ENCODE peak calls at places on chromosomes 13 and 19, in six cellular contexts. J is pancreas, L is dorsolateral prefrontal cortex, H is A673, Y is Peyer's patch, S is tibial artery. X is an unnamed sample. For H3K27me3, the result is how much of the 10 kb centered on the place peaks cover.

GRCh38 chr19:42066075-42066754 is 3.8 kb downstream of the GRIK5 start:
- DNase-seq in L (peak), Y (no peak), H (peak), J (no peak), S (no peak), X (no peak)

GRCh38 chr13:57409121-57409520 is 222.4 kb upstream of the PCDH17 start:
- DNase-seq in J (no peak), H (no peak), S (no peak), L (no peak), Y (no peak), X (no peak)

GRCh38 chr13:42525035-42525504 is 48.9 kb upstream of the TNFSF11 start:
- DNase-seq in S (no peak), H (no peak), L (no peak), J (no peak), Y (no peak), X (no peak)

GRCh38 chr19:13909430-13909829 is 3.4 kb downstream of the CC2D1A start:
- DNase-seq in L (no peak), Y (peak), J (peak), H (no peak), S (no peak), X (no peak)

GRCh38 chr19:36528921-36529518 is 949 bp upstream of the ZNF260 start:
- DNase-seq in S (no peak), J (no peak), H (peak), L (no peak), Y (no peak), X (no peak)

GRCh38 chr19:610801-611505 is 21.3 kb downstream of the HCN2 start:
- DNase-seq in Y (no peak), H (peak), S (no peak), J (no peak), L (no peak), X (no peak)

GRCh38 chr13:93558637-93559036 is 332.0 kb downstream of the GPC6 start:
- DNase-seq in L (no peak), Y (no peak), H (no peak), S (no peak), J (no peak), X (no peak)

GRCh38 chr13:103884139-103884723 is 818.0 kb upstream of the SLC10A2 start:
- DNase-seq in J (no peak), Y (no peak), S (no peak), L (no peak), H (no peak), X (no peak)

GRCh38 chr19:1354496-1355257 is 29.0 kb upstream of the NDUFS7 start:
- DNase-seq in J (peak), S (peak), H (peak), L (peak), Y (peak), X (peak)

GRCh38 chr13:113646376-113646775 is 11.6 kb downstream of the ATP4B start:
- DNase-seq in H (peak), Y (peak), L (peak), S (peak), J (no peak), X (no peak)

GRCh38 chr13:110125613-110126272 is 181.2 kb downstream of the COL4A1 start:
- DNase-seq in H (no peak), Y (no peak), S (no peak), J (no peak), L (no peak), X (no peak)

GRCh38 chr19:33568706-33569105 is 47.1 kb upstream of the PEPD start:
- DNase-seq in S (no peak), Y (no peak), J (no peak), L (no peak), H (no peak), X (no peak)

GRCh38 chr13:99258210-99258860 is at the start of gene GPR18:
- DNase-seq in H (peak), S (no peak), J (no peak), Y (no peak), L (no peak), X (no peak)

GRCh38 chr13:46588019-46588418 is 35.0 kb downstream of the LRCH1 start:
- DNase-seq in H (no peak), Y (no peak), S (no peak), J (no peak), L (no peak), X (no peak)

GRCh38 chr19:33700408-33700757 is 78.6 kb downstream of the CHST8 start:
- DNase-seq in S (no peak), J (no peak), H (no peak), L (peak), Y (no peak), X (no peak)

GRCh38 chr19:4454952-4455738 is 2.4 kb downstream of the UBXN6 start:
- DNase-seq in L (no peak), S (no peak), H (no peak), J (no peak), Y (no peak), X (no peak)

GRCh38 chr19:6427131-6427530 is 2.5 kb upstream of the KHSRP start:
- DNase-seq in J (no peak), Y (no peak), H (no peak), L (no peak), S (no peak), X (no peak)

GRCh38 chr19:32498641-32499200 is 82.3 kb upstream of the PDCD5 start:
- DNase-seq in L (no peak), H (no peak), J (no peak), S (no peak), Y (no peak), X (no peak)

GRCh38 chr13:80962855-80963254 is 621.9 kb upstream of the SPRY2 start:
- DNase-seq in Y (no peak), H (peak), J (no peak), S (no peak), L (no peak), X (no peak)

GRCh38 chr13:24459234-24459633 is 53.3 kb downstream of the PARP4 start:
- DNase-seq in L (no peak), J (no peak), Y (no peak), S (no peak), H (peak), X (no peak)

GRCh38 chr13:81172603-81173002 is 831.7 kb upstream of the SPRY2 start:
- DNase-seq in L (no peak), H (no peak), S (no peak), J (no peak), Y (no peak), X (no peak)

GRCh38 chr19:57675881-57676280 is 5.9 kb upstream of the ZNF551 start:
- DNase-seq in H (no peak), S (no peak), Y (no peak), J (no peak), L (no peak), X (no peak)

GRCh38 chr19:1041835-1042685 is 2.2 kb downstream of the ABCA7 start:
- DNase-seq in S (peak), H (peak), Y (peak), J (peak), L (no peak), X (no peak)

GRCh38 chr19:16381756-16382401 is 57.3 kb downstream of the KLF2 start:
- DNase-seq in Y (peak), L (peak), J (no peak), S (peak), H (no peak), X (peak)

GRCh38 chr19:35055715-35056179 is 14.2 kb downstream of the HPN start:
- DNase-seq in S (no peak), L (no peak), Y (no peak), H (no peak), J (no peak), X (no peak)

GRCh38 chr13:41344358-41344757 is 33.3 kb downstream of the NAA16 start:
- DNase-seq in L (no peak), S (no peak), Y (no peak), J (no peak), H (no peak), X (no peak)

GRCh38 chr19:13835791-13836723 is 40.8 kb downstream of the ZSWIM4 start:
- DNase-seq in J (no peak), L (no peak), H (peak), Y (peak), S (peak), X (no peak)

GRCh38 chr13:42957881-42958280 is 34.2 kb downstream of the EPSTI1 start:
- DNase-seq in J (no peak), L (no peak), S (no peak), H (no peak), Y (no peak), X (no peak)

GRCh38 chr19:46113726-46114125 is 10.8 kb downstream of the IGFL3 start:
- DNase-seq in Y (no peak), L (no peak), S (no peak), H (no peak), J (no peak), X (no peak)

GRCh38 chr19:46390121-46390858 is 23.1 kb downstream of the CCDC8 start:
- DNase-seq in Y (no peak), S (peak), L (no peak), H (no peak), J (no peak), X (no peak)

GRCh38 chr19:18798384-18799352 is 7.6 kb upstream of the COMP start:
- DNase-seq in S (no peak), L (no peak), Y (no peak), H (no peak), J (no peak), X (no peak)

GRCh38 chr13:42894765-42895181 is 97.3 kb downstream of the EPSTI1 start:
- DNase-seq in J (peak), S (no peak), L (no peak), Y (no peak), H (no peak), X (no peak)

GRCh38 chr13:89695343-89696257 is 1651.9 kb upstream of the MIR17HG start:
- DNase-seq in S (no peak), Y (no peak), L (no peak), H (peak), J (peak), X (no peak)

GRCh38 chr13:55219538-55219937 is 1921.2 kb upstream of the PRR20A start:
- DNase-seq in S (no peak), Y (no peak), J (no peak), L (no peak), H (no peak), X (no peak)

GRCh38 chr13:101576977-101577376 is 124.5 kb downstream of the ITGBL1 start:
- DNase-seq in S (no peak), J (no peak), H (no peak), Y (no peak), L (no peak), X (no peak)

GRCh38 chr13:101572456-101572855 is 120.0 kb downstream of the ITGBL1 start:
- DNase-seq in S (no peak), Y (no peak), H (no peak), L (no peak), J (no peak), X (no peak)

GRCh38 chr13:101576452-101576851 is 124.0 kb downstream of the ITGBL1 start:
- DNase-seq in S (no peak), J (no peak), L (no peak), Y (no peak), H (no peak), X (no peak)

GRCh38 chr13:101579291-101579802 is 126.9 kb downstream of the ITGBL1 start:
- DNase-seq in Y (no peak), J (no peak), S (no peak), L (no peak), H (peak), X (no peak)

GRCh38 chr13:101575591-101575990 is 123.1 kb downstream of the ITGBL1 start:
- DNase-seq in L (no peak), S (no peak), H (peak), J (no peak), Y (no peak), X (no peak)
- H3K27me3 ChIP-seq in L (under half), S (under half), H (under half), J (under half), Y (under half), X (under half)

DNA sequence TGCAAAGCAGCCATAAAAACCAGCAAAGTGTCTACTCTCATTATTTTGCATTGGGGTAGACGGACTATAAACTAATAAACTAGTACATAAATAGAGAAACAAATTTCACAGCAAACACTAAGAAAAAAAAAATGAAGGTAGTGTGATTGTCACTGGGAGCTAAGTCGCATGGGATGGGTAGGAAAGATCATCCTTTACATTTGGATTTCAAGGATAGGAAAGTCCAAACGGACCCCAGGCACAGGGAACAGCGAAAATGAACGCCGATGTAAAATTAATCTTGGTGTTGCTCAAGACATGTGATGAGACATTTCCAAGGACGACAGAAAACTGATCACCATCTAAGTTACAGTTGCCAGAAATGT is 690 bp upstream of the SGTA start:
- DNase-seq in H (no peak), S (no peak), L (no peak), Y (no peak), J (no peak), X (no peak)
- H3K27ac ChIP-seq in H (peak), S (no peak), L (peak), Y (peak), J (peak), X (peak)

GRCh38 chr19:48417436-48417835 is 24.0 kb downstream of the GRIN2D start:
- DNase-seq in H (no peak), J (no peak), L (no peak), S (no peak), Y (no peak), X (no peak)

GRCh38 chr19:48419158-48419920 is 25.9 kb downstream of the GRIN2D start:
- DNase-seq in J (no peak), S (no peak), L (peak), H (peak), Y (no peak), X (no peak)

GRCh38 chr19:48415869-48416268 is 22.4 kb downstream of the GRIN2D start:
- DNase-seq in H (no peak), Y (no peak), L (no peak), J (no peak), S (no peak), X (no peak)

GRCh38 chr19:48421548-48421947 is 24.2 kb upstream of the GRWD1 start:
- DNase-seq in S (no peak), Y (no peak), H (no peak), L (no peak), J (no peak), X (no peak)

GRCh38 chr19:48418317-48419064 is 25.0 kb downstream of the GRIN2D start:
- DNase-seq in Y (no peak), H (no peak), S (no peak), J (no peak), L (no peak), X (no peak)
- TF ChIP-seq CTCF in Y (no peak), H (no peak), S (no peak), J (no peak), L (no peak), X (no peak)

GRCh38 chr13:27921961-27922910 is 2.4 kb downstream of the PDX1 start:
- DNase-seq in J (no peak), H (no peak), L (no peak), S (no peak), Y (no peak), X (no peak)

GRCh38 chr13:27922974-27923612 is 3.3 kb downstream of the PDX1 start:
- DNase-seq in L (no peak), J (no peak), S (no peak), H (no peak), Y (no peak), X (no peak)

GRCh38 chr13:27924529-27925141 is 4.8 kb downstream of the PDX1 start:
- DNase-seq in J (no peak), S (no peak), H (no peak), Y (no peak), L (no peak), X (no peak)

GRCh38 chr13:27925220-27925991 is 5.6 kb downstream of the PDX1 start:
- DNase-seq in L (no peak), J (no peak), Y (no peak), S (no peak), H (no peak), X (no peak)

GRCh38 chr13:27923794-27924528 is 4.2 kb downstream of the PDX1 start:
- DNase-seq in J (no peak), S (no peak), H (no peak), Y (peak), L (no peak), X (no peak)
- H3K27me3 ChIP-seq in J (under half), S (half or more), H (half or more), Y (half or more), L (half or more), X (half or more)

GRCh38 chr13:92303428-92303827 is 905.0 kb downstream of the GPC5 start:
- DNase-seq in J (no peak), S (no peak), L (no peak), H (no peak), Y (no peak), X (no peak)
- H3K27ac ChIP-seq in J (no peak), S (no peak), L (no peak), H (no peak), Y (no peak), X (no peak)

DNA sequence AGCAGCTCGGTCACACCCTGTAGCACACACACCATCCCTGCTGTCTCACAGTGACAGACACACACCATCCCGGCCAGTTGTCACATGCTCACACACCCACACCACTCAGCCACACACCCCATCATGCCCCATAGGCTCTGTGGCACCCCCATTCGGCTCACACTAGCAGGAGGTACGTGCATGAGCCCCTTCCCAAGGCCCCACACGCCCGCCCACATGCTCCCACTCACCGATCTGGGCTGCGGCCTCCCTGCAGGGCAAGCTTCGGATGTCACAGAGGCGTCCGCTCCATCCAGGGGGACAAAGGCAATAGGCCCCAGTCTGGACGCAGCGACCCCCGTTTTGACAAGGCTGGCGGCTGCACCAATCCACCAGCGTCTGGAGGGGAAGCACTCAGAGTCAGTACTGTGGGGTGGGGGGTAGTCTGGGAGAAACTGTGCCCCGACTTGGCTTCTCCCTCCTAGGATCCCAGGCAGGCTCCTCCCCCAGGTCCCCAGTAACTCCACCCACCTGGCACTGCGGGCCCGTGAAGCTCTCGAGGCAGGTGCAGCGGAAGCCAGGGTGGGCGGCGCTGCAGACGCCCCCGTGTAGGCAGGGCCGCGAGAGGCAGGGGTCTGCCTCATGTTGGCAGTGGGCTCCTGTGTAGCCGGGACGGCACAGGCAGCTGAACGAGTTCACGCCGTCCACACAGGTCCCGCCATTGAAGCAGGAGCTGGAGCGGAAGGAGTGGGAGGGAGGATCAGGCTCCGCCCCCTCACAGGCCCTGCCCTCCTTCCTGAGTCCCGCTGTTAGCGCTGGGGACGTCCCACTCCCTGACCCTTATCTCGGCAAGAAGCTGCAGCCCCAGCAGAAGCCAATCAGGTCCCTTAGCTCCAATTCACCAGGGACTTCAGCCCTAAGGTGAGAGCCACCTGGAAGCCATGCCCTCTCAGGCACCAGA is 20.1 kb downstream of the NOTCH3 start:
- DNase-seq in S (no peak), J (peak), Y (peak), H (peak), L (no peak), X (no peak)
- TF ChIP-seq CTCF in S (no peak), J (no peak), Y (no peak), H (no peak), L (no peak), X (no peak)

DNA sequence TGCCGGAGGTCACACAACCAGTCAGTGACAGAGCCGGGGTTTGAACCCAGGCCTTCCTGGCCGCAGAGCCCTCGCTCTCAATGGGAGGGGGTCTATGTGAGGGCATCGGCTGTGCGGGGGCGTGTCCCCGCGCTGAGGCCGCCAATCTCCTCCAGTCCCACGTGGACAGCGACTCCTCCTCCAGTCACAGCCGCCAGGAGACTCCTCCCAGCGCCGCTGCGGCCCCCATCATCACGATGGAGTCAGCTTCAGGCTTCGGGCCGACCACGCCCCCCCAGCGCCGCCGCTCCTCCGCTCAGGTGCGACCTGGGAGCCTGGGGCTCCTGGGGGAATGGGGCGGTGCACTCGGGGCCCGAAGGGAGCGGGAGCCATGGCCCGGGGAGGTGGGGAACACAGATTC is 6.0 kb downstream of the SPRED3 start:
- DNase-seq in Y (peak), J (no peak), S (no peak), H (peak), L (no peak), X (no peak)
- H3K27me3 ChIP-seq in Y (under half), J (under half), S (under half), H (under half), L (under half), X (under half)

GRCh38 chr19:7488736-7489353 is at the start of gene PEX11G:
- DNase-seq in H (peak), L (peak), S (peak), J (peak), Y (peak), X (peak)
- H3K27ac ChIP-seq in H (peak), L (peak), S (peak), J (peak), Y (peak), X (peak)

DNA sequence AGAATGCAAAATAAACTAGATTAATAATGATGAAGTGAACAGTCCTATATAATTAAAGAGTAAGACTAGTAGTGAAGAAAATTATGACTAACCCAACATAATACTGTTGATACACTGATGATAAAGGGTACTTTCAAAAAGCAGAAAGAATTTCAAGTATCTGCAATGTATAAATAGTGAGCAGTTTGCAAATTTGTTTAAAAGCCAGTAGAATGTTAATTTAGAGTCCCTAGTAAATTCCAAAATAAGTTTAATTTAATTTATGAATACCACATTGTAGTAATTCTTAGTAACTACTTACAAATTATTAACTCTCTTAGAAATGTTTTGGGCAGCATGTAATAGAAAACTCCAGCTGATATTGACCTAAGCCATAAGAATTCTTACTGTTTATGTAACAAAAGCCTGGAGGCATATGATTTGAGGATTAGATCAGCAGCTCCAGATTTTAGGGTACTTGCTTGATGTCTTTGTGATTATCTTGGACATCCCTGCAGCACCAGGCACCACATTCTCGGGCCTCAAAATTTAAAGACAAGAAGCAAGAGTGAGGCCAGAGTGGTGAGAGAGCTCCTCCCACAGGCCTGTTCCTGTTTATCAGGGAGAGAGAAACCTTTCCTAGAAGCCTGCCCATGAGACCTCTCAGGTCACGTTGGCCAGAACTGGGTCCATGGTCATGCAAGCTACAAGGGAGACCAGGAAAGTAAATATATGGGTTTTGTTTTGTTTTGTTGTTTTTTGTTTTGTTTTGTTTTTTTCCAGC is 67.6 kb upstream of the TDRD3 start:
- DNase-seq in L (no peak), Y (no peak), S (no peak), J (peak), H (peak), X (no peak)
- TF ChIP-seq CTCF in L (peak), Y (peak), S (peak), J (peak), H (peak), X (no peak)

X was measured in right atrium auricular region.